ENCODE peak calls at places on chromosomes 2 and 18, in ten cellular contexts. O is lower lobe of right lung, W is A549, Q is fibroblast of lung, B is mucosa of descending colon, M is tibial artery, X is endodermal cell, R is IMR-90, A is GM23338, F is uterus. I is an unnamed sample.

GRCh38 chr2:164836907-164837306 is 4.7 kb downstream of the COBLL1 start:
- DNase-seq in F (no peak), A (no peak), X (no peak), R (no peak), Q (no peak), M (no peak), W (no peak), O (no peak), B (no peak), I (no peak)

GRCh38 chr2:174007010-174007409 is 41.8 kb upstream of the SP3 start:
- DNase-seq in B (no peak), R (no peak), O (no peak), F (no peak), X (no peak), A (no peak), M (no peak), W (no peak), Q (no peak), I (no peak)

GRCh38 chr2:240686460-240686859 is 3.8 kb upstream of the AQP12B start:
- DNase-seq in A (no peak), M (no peak), W (no peak), O (no peak), Q (no peak), R (no peak), B (no peak), F (no peak), X (no peak), I (no peak)

GRCh38 chr2:18077724-18078123 is 199.3 kb downstream of the KCNS3 start:
- DNase-seq in F (no peak), B (no peak), A (no peak), W (no peak), Q (peak; percentile 73), O (no peak), X (no peak), M (no peak), R (peak; percentile 69), I (no peak)

GRCh38 chr2:199764273-199764800 is 86.7 kb downstream of the FTCDNL1 start:
- DNase-seq in X (no peak), A (no peak), W (no peak), R (no peak), O (no peak), Q (no peak), M (no peak), B (no peak), F (no peak), I (no peak)

GRCh38 chr18:60656563-60656962 is 284.0 kb upstream of the MC4R start:
- DNase-seq in W (no peak), A (no peak), M (no peak), Q (no peak), R (no peak), X (no peak), F (no peak), O (no peak), B (no peak), I (no peak)

GRCh38 chr18:48800877-48801727 is 149.7 kb downstream of the SMAD7 start:
- DNase-seq in F (peak; percentile 9), O (peak; percentile 20), R (peak; percentile 78), A (no peak), W (no peak), M (peak; percentile 22), Q (peak; percentile 42), B (no peak), X (peak; percentile 24), I (peak; percentile 48)

GRCh38 chr2:36596397-36596796 is 1.6 kb downstream of the FEZ2 start:
- DNase-seq in X (no peak), Q (no peak), M (no peak), W (no peak), B (no peak), O (no peak), R (no peak), A (no peak), F (no peak), I (no peak)

GRCh38 chr2:187481543-187481942 is 33.5 kb upstream of the CALCRL start:
- DNase-seq in Q (no peak), B (no peak), F (no peak), X (no peak), A (no peak), W (no peak), R (no peak), M (no peak), O (no peak), I (no peak)

GRCh38 chr2:187486241-187486640 is 38.2 kb upstream of the CALCRL start:
- DNase-seq in R (no peak), O (no peak), M (no peak), A (no peak), B (no peak), F (no peak), Q (no peak), X (no peak), W (no peak), I (no peak)

GRCh38 chr2:187482796-187483195 is 34.7 kb upstream of the CALCRL start:
- DNase-seq in B (no peak), A (no peak), W (no peak), R (no peak), M (no peak), F (no peak), O (no peak), X (no peak), Q (no peak), I (no peak)

GRCh38 chr2:187485535-187485934 is 37.5 kb upstream of the CALCRL start:
- DNase-seq in B (no peak), M (no peak), X (no peak), A (no peak), W (no peak), F (no peak), O (no peak), Q (no peak), R (no peak), I (no peak)

DNA sequence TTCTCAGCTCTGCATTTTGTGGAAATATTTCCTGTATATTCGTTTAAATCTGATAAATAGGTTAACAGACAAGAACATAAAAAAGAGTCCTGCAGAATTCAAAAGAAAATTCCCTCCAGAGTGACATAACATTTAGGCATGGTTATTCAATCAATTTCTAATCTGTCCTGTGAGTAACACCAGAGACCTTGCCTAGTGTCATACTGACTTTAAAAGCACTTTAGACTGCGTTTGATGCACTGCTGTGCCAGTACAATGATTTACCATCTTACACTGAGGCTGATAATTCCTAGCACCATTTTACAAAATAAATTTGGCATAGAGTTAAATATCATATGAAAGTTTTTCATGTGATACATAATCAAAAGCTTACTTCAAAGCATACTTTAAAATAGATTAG is 35.5 kb upstream of the CALCRL start:
- DNase-seq in Q (no peak), W (no peak), O (no peak), B (no peak), M (no peak), A (no peak), X (no peak), R (no peak), F (no peak), I (no peak)
- H3K4me3 ChIP-seq in Q (no peak overlapping the region), W (no peak overlapping the region), O (no peak overlapping the region), B (no peak overlapping the region), M (no peak overlapping the region), A (no peak overlapping the region), X (no peak overlapping the region), R (no peak overlapping the region), F (no peak overlapping the region), I (no peak overlapping the region)

DNA sequence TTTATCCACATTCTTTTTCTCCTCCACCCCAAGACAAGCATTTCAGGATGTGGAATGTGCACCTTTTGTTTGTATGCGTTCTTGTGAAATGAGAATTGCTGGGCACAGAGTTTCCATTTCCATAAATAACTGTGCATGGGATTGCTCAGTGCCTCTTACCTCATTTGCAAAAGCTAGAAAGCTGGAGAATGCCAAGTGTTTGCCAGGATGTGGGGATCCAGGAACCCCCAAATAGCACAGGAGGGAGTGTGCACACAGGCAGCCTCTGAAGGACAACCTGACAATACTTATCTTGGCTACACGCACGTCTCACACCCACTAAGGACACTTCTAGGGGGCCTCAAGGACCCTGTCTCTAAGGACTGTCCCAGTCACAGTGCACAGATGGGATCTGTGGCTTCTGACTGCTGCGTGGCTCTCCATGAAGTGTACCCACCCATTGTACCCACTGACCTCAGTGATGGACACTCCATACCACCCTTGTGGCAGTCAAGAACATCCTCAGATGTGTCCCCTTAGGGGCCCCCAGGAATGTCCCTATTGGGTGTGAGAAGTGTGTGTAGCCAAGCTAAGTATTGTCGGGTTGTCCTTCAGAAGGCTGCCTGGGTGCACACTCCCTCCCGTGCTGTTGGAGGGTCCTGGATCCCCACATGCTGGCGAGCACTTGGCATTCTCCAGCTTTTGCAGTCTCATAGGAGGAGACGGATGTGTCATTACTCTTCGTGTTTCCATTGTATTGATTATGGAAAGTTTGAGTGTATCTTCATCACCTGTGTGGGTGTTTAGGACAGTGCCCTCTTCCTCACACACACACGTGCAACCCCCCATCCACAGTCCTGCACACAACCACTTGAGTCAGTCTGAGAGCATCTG is 38.3 kb downstream of the CAPN13 start:
- DNase-seq in W (no peak), O (no peak), B (no peak), F (no peak), A (no peak), M (no peak), Q (no peak), X (peak; percentile 36), R (no peak), I (no peak)
- H3K4me1 ChIP-seq in W (no peaks in the 10 kb centered on the region), O (no peaks in the 10 kb centered on the region), B (no peaks in the 10 kb centered on the region), F (no peaks in the 10 kb centered on the region), A (no peaks in the 10 kb centered on the region), M (no peaks in the 10 kb centered on the region), Q (no peaks in the 10 kb centered on the region), X (no peaks in the 10 kb centered on the region), R (no peaks in the 10 kb centered on the region), I (no peaks in the 10 kb centered on the region)

DNA sequence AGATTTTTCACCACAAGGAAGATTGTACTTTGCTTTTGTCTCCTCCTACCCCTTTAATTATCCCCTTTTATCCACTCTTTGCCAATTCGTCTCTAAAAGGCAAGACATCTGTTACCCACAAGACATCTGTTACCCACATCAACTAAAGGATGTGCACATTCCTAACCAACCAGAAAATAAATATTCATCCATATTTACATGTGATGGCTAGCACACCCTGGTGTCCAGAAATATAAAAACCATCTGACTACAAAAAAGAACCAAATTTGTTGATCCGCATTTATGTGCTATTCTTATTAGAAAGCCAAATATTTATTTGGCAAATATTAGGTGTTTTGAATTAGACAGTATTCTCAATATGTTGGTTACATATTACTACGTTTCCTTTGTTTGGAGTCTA is 35.7 kb downstream of the ACVR1C start:
- DNase-seq in M (no peak), Q (peak; percentile 17), X (no peak), O (no peak), F (no peak), B (no peak), W (no peak), A (no peak), R (peak; percentile 8), I (no peak)
- TF ChIP-seq CTCF in M (no peak), Q (peak; percentile 14), X (no peak), O (no peak), F (no peak), B (no peak), W (peak; percentile 20), A (no peak), R (peak; percentile 25), I (no peak)

DNA sequence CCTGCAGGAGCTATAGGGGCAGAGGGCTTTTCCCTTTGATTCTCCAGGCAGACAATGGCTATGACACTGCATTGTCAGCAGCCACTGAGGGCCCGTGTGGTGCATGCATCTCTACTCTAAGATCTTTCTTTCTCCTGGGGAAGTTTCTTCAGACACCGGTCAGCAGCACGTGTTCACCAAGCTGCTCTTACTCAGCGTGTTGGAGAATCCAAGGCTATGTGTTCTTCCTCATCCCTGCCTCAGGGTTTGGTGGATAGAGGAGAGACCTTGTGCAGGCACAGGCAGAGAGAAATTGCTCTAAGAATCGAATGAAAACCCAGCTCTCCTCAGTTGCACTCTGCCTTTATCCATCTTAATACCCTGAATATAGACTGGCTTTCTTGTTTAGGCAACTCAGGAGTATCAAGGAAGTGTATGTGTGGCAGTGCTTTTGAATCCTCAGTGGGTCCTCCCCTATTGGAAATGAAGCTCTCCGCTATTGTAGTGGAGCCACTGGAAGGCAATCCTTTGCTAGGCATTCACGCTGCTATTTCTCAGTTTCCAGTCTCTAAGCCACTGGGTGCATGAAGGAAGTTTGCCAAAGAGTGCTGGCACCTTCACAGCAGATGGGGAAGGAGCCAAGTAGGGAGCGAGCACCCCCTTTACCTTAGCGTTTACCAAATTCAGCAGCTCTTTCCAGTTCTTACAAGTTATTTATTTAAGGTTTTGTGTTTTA is 86.9 kb upstream of the EML6 start:
- DNase-seq in M (no peak), X (no peak), B (no peak), F (no peak), A (no peak), Q (no peak), R (no peak), O (no peak), W (no peak), I (no peak)
- H3K4me3 ChIP-seq in M (no peak overlapping the region), X (no peak overlapping the region), B (no peak overlapping the region), F (no peak overlapping the region), A (no peak overlapping the region), Q (no peak overlapping the region), R (no peak overlapping the region), O (no peak overlapping the region), W (no peak overlapping the region), I (no peak overlapping the region)

I was measured in kidney.